ENCODE peak calls at places on chromosome 4, in nine cellular contexts. E is transverse colon, P is stomach, O is K562, G is H1, L is A549, M is breast epithelium, Z is adrenal gland, A is spleen. I is an unnamed sample.

GRCh38 chr4:74440356-74440755 is 4.6 kb upstream of the AREG start:
- DNase-seq in E (no peak), P (no peak), O (no peak), G (no peak), L (no peak), M (no peak), Z (no peak), A (no peak), I (no peak)

GRCh38 chr4:101037249-101037648 is 310.1 kb downstream of the PPP3CA start:
- DNase-seq in E (no peak), P (no peak), O (no peak), G (no peak), L (no peak), M (no peak), Z (no peak), A (no peak), I (no peak)

GRCh38 chr4:93157984-93158383 is 670.6 kb upstream of the ATOH1 start:
- DNase-seq in E (no peak), P (no peak), O (no peak), G (no peak), L (peak), M (no peak), Z (no peak), A (no peak), I (no peak)

GRCh38 chr4:139900964-139901376 is 235.4 kb downstream of the MGST2 start:
- DNase-seq in E (no peak), P (no peak), O (no peak), G (no peak), L (no peak), M (no peak), Z (no peak), A (no peak), I (no peak)

GRCh38 chr4:1644906-1645657 is 39.0 kb downstream of the FAM53A start:
- DNase-seq in E (peak), P (peak), O (no peak), G (no peak), L (no peak), M (no peak), Z (no peak), A (peak), I (no peak)

GRCh38 chr4:22573198-22573597 is 57.3 kb upstream of the ADGRA3 start:
- DNase-seq in E (peak), P (peak), O (no peak), G (no peak), L (no peak), M (no peak), Z (peak), A (no peak), I (no peak)

GRCh38 chr4:1234296-1234695 is 14.6 kb downstream of the CTBP1 start:
- DNase-seq in E (no peak), P (no peak), O (no peak), G (no peak), L (no peak), M (no peak), Z (no peak), A (peak), I (no peak)

GRCh38 chr4:139728840-139729239 is 63.2 kb downstream of the MGST2 start:
- DNase-seq in E (peak), P (peak), O (no peak), G (no peak), L (no peak), M (no peak), Z (no peak), A (no peak), I (no peak)

GRCh38 chr4:159045321-159045720 is 57.6 kb upstream of the RAPGEF2 start:
- DNase-seq in E (no peak), P (no peak), O (no peak), G (no peak), L (no peak), M (no peak), Z (no peak), A (no peak), I (no peak)

GRCh38 chr4:137638934-137639333 is 106.6 kb upstream of the PCDH18 start:
- DNase-seq in E (no peak), P (no peak), O (no peak), G (no peak), L (no peak), M (no peak), Z (no peak), A (no peak), I (no peak)

GRCh38 chr4:84875636-84876371 is 90.7 kb downstream of the WDFY3 start:
- DNase-seq in E (no peak), P (no peak), O (peak), G (no peak), L (no peak), M (no peak), Z (no peak), A (no peak), I (no peak)

GRCh38 chr4:130705023-130705422 is 1609.1 kb downstream of the C4orf33 start:
- DNase-seq in E (no peak), P (no peak), O (no peak), G (no peak), L (no peak), M (no peak), Z (no peak), A (no peak), I (no peak)

GRCh38 chr4:6472387-6473263 is at the start of gene PPP2R2C:
- DNase-seq in E (no peak), P (no peak), O (peak), G (no peak), L (peak), M (peak), Z (no peak), A (peak), I (no peak)

GRCh38 chr4:121823505-121824170 is at the start of gene CCNA2:
- DNase-seq in E (peak), P (peak), O (peak), G (peak), L (peak), M (peak), Z (peak), A (peak), I (peak)

GRCh38 chr4:66506985-66507384 is 836.7 kb upstream of the EPHA5 start:
- DNase-seq in E (no peak), P (no peak), O (no peak), G (no peak), L (no peak), M (no peak), Z (no peak), A (no peak), I (no peak)

GRCh38 chr4:22129454-22130075 is 181.0 kb upstream of the KCNIP4 start:
- DNase-seq in E (peak), P (no peak), O (peak), G (peak), L (peak), M (no peak), Z (no peak), A (no peak), I (no peak)

GRCh38 chr4:45621926-45622325 is 501.9 kb downstream of the GABRG1 start:
- DNase-seq in E (no peak), P (no peak), O (no peak), G (no peak), L (peak), M (no peak), Z (no peak), A (no peak), I (no peak)

GRCh38 chr4:56786955-56787354 is 34.5 kb downstream of the SPINK2 start:
- DNase-seq in E (peak), P (peak), O (no peak), G (no peak), L (no peak), M (no peak), Z (peak), A (no peak), I (peak)

GRCh38 chr4:104099141-104099540 is 379.4 kb upstream of the TACR3 start:
- DNase-seq in E (no peak), P (no peak), O (no peak), G (no peak), L (no peak), M (no peak), Z (no peak), A (no peak), I (no peak)

GRCh38 chr4:8294036-8294435 is 24.5 kb downstream of the HTRA3 start:
- DNase-seq in E (no peak), P (no peak), O (no peak), G (no peak), L (no peak), M (no peak), Z (no peak), A (peak), I (no peak)

GRCh38 chr4:54658321-54659093 is 750 bp downstream of the KIT start:
- DNase-seq in E (peak), P (peak), O (peak), G (no peak), L (peak), M (no peak), Z (peak), A (peak), I (no peak)

GRCh38 chr4:2341911-2342652 is 76.4 kb downstream of the ZFYVE28 start:
- DNase-seq in E (no peak), P (no peak), O (no peak), G (no peak), L (no peak), M (peak), Z (no peak), A (peak), I (no peak)

GRCh38 chr4:145179201-145179860 is 1.1 kb downstream of the OTUD4 start:
- DNase-seq in E (peak), P (peak), O (peak), G (no peak), L (peak), M (no peak), Z (peak), A (peak), I (peak)

GRCh38 chr4:177441061-177441802 is 1.0 kb downstream of the AGA start:
- DNase-seq in E (peak), P (no peak), O (peak), G (no peak), L (peak), M (no peak), Z (no peak), A (no peak), I (no peak)

DNA sequence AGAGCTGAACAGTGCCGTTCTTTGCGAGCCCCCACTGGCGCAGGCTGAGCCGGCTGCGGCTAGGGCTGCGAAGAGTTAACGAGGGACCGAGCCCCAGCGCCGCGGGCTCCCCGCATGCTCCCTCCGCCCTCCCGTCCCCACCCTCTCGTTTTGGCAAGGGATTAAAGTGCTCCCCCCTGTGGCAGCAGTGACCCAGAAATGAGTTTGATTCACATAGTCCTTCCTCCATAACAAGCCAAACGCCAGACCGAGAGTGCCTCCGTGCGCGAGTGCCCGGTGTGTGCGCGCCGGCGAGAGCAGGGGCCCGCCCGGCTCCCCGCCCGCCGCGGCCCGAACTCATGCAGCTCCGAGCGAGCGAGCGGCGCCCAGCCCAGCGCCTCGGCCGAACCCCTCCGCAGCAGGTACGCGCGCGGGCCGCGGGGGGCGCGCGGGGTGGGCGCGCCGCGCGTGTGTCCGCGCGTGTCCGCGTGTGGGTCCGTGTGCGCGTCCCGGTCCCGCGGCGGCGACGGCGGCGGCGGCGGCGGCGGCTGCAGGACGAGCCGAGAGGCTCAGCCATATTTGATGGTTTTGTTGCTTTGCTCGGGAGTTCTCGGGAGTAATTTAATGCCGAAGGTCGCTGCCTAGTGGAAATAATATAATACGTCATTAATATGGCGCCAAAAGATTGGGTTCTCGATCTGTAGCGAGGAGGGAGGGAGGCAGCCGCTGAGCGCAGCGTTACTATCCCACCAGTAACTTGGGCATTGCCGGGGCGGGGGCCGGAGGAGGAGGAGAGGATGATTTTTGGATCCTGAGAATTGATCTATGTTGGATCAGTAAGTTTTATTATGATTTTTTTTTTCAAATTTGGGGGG is at the start of gene JADE1:
- DNase-seq in E (peak), P (peak), O (peak), G (peak), L (peak), M (peak), Z (peak), A (peak), I (peak)
- TF ChIP-seq POLR2A in E (peak), P (peak), O (peak), G (peak), L (peak), M (no peak), Z (peak), A (no peak), I (peak)

GRCh38 chr4:183987987-183988392 is 82.9 kb downstream of the STOX2 start:
- DNase-seq in E (peak), P (peak), O (peak), G (no peak), L (peak), M (peak), Z (peak), A (no peak), I (peak)
- TF ChIP-seq POLR2A in E (peak), P (no peak), O (no peak), G (no peak), L (peak), M (no peak), Z (no peak), A (no peak), I (peak)

DNA sequence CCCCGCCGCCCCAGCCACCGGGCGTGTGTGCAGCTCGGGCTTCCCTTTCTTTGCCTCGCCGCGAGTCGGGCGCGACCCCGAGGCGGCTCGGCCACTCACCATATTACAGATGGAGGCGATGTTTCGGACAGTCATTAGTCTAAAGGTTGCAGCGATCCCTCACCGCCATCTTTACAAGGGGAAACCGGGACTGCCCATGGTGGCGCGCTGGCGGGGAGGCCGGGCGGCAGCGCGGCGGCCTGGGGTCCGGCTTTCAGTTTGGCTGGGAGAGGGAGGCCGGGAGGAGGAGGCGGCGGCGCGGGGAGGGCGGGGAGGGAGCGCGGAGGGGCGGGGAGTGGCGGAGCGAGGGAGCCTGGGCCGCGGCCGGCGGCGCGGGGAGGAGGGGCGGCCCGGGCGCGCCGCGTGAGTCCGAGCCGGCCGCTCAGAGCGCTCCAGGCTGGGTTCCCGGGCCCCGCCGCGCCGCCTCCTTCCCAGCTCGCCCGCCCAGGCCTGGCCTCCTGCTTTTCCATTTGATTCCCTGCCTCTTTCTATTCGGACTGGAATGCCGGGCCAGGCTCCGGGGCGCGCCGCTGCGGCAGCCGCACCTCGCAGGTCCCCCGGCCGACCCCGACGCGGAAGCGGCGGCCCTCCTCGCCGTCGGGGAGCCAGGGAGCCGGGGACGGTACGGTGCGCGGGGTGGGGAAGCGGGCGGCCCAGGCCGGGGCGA is at the start of gene USP46:
- DNase-seq in E (peak), P (peak), O (peak), G (no peak), L (peak), M (peak), Z (peak), A (peak), I (peak)
- TF ChIP-seq POLR2A in E (no peak), P (no peak), O (peak), G (peak), L (peak), M (no peak), Z (no peak), A (no peak), I (peak)

GRCh38 chr4:86593726-86594558 is at the start of gene PTPN13:
- DNase-seq in E (peak), P (peak), O (peak), G (peak), L (peak), M (peak), Z (peak), A (peak), I (peak)
- TF ChIP-seq POLR2A in E (peak), P (peak), O (no peak), G (peak), L (peak), M (peak), Z (peak), A (no peak), I (peak)

DNA sequence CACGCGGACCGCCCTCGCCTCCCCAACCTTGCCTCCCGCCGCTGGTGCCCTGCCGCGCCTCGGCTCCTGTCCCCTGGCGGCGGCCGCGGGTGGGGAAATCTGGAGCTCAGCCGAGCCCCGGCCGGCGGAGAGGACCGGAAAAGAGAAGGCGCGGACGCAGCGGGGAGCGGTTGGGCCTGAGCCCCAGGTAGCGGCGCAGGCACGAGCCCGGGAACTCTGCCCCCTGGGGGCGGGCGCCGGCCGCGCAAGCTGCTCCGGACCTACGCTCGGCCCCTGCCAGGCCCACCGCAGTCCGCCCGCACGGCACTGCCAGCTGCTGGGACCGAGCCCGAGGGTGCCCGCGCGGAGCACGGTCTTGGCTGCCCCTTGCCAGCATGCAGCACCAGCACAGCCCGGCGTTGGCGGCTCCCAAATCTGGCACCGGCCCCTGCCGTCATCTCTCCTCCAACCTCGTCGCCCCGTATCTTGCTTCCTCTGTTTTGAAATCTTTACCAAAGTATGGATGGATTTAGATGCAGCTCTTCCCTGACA is at the start of gene PRSS12:
- DNase-seq in E (peak), P (peak), O (peak), G (peak), L (peak), M (peak), Z (peak), A (peak), I (no peak)
- TF ChIP-seq POLR2A in E (no peak), P (no peak), O (no peak), G (no peak), L (no peak), M (no peak), Z (no peak), A (no peak), I (no peak)

GRCh38 chr4:26020083-26020668 is 106.2 kb downstream of the SMIM20 start:
- DNase-seq in E (no peak), P (no peak), O (peak), G (no peak), L (no peak), M (no peak), Z (no peak), A (no peak), I (no peak)
- TF ChIP-seq POLR2A in E (no peak), P (no peak), O (no peak), G (no peak), L (no peak), M (no peak), Z (no peak), A (no peak), I (no peak)